ENCODE peak calls at places on chromosomes 3 and 15, in eight cellular contexts. B is stimulated activated CD4-positive, alpha-beta T cell treated with anti-CD3 and anti-CD28 coated beads, Interleukin-15, amount 100 ng/mL, for 1 hour; G is AG08396; I is Calu3; H is upper lobe of left lung; J is HTR-8/SVneo; F is stimulated activated naive B cell treated with anti-CD40 and anti-IgM and Interleukin-4, amounts not matched to agents 10 μg/mL and 1 μg/mL and 100 μg/mL, for 72 hours; S is HepG2. P is an unnamed sample.
A peak's percentile ranks its signal among the peaks of the same experiment; 100 is the strongest.

GRCh38 chr15:56031836-56032235 is 38.4 kb upstream of the NEDD4 start:
- DNase-seq in S (no peak), B (no peak), J (no peak), F (no peak), G (no peak), H (no peak), I (no peak), P (no peak)

GRCh38 chr15:70347766-70348558 is 250.2 kb upstream of the TLE3 start:
- DNase-seq in H (no peak), G (no peak), F (no peak), S (no peak), J (no peak), I (no peak), B (no peak), P (no peak)

GRCh38 chr15:75452968-75453702 is 1.6 kb upstream of the SIN3A start:
- DNase-seq in I (peak; percentile 59), J (no peak), G (no peak), F (peak; percentile 72), H (peak; percentile 53), S (peak; percentile 42), B (peak; percentile 2), P (peak; percentile 42)

GRCh38 chr15:64775551-64776401 is at the start of gene RBPMS2:
- DNase-seq in B (no peak), S (no peak), J (peak; percentile 48), H (no peak), G (peak; percentile 40), F (no peak), I (peak; percentile 24), P (no peak)

GRCh38 chr3:29922990-29923746 is 642.3 kb downstream of the RBMS3 start:
- DNase-seq in G (peak; percentile 66), H (no peak), B (no peak), S (peak; percentile 54), I (peak; percentile 32), J (peak; percentile 47), F (no peak), P (no peak)

GRCh38 chr15:81516461-81516860 is 142.4 kb upstream of the TMC3 start:
- DNase-seq in I (no peak), H (no peak), F (no peak), J (no peak), B (no peak), G (peak; percentile 21), S (no peak), P (no peak)

GRCh38 chr3:10389995-10390394 is 69.1 kb upstream of the SEC13 start:
- DNase-seq in H (no peak), I (no peak), J (no peak), F (peak; percentile 62), G (no peak), B (no peak), S (no peak), P (no peak)

GRCh38 chr3:182814419-182815160 is 21.3 kb downstream of the ATP11B start:
- DNase-seq in J (no peak), S (no peak), F (no peak), G (no peak), I (no peak), H (no peak), B (no peak), P (no peak)

GRCh38 chr3:193095366-193095765 is 145.7 kb upstream of the PLAAT1 start:
- DNase-seq in B (no peak), G (no peak), I (no peak), F (no peak), H (no peak), J (no peak), S (no peak), P (no peak)

GRCh38 chr3:169660709-169661566 is 2.6 kb downstream of the MECOM start:
- DNase-seq in H (peak; percentile 49), B (no peak), F (no peak), S (no peak), J (no peak), G (no peak), I (peak; percentile 40), P (no peak)

GRCh38 chr15:89378699-89379422 is 44.2 kb upstream of the POLG start:
- DNase-seq in G (no peak), B (no peak), F (no peak), J (no peak), H (no peak), I (no peak), S (no peak), P (no peak)

P was measured in esophagus squamous epithelium.